ENCODE peak calls at places on chromosomes 1 and 21, in ten cellular contexts. S is body of pancreas, Q is right lobe of liver, I is K562, O is adrenal gland, E is testis, T is tibial nerve, Y is lower leg skin, B is transverse colon, R is sigmoid colon. X is an unnamed sample.

GRCh38 chr1:152505083-152505482 is 5.5 kb upstream of the LCE5A start:
- DNase-seq in S (no peak), Q (no peak), I (no peak), O (no peak), E (no peak), T (no peak), Y (no peak), B (no peak), R (no peak), X (no peak)

GRCh38 chr1:174839211-174839610 is 160.5 kb upstream of the CACYBP start:
- DNase-seq in S (no peak), Q (no peak), I (no peak), O (no peak), E (no peak), T (no peak), Y (no peak), B (no peak), R (no peak), X (no peak)

GRCh38 chr1:167440776-167441175 is 77.6 kb downstream of the CD247 start:
- DNase-seq in S (no peak), Q (no peak), I (no peak), O (no peak), E (no peak), T (no peak), Y (no peak), B (no peak), R (no peak), X (no peak)

GRCh38 chr1:9735800-9736199 is 84.3 kb downstream of the PIK3CD start:
- DNase-seq in S (no peak), Q (no peak), I (no peak), O (no peak), E (no peak), T (no peak), Y (no peak), B (no peak), R (no peak), X (no peak)

GRCh38 chr1:147794570-147794969 is 34.2 kb upstream of the GJA5 start:
- DNase-seq in S (no peak), Q (no peak), I (no peak), O (no peak), E (no peak), T (no peak), Y (no peak), B (no peak), R (no peak), X (no peak)

GRCh38 chr1:41629571-41629970 is 145.1 kb upstream of the EDN2 start:
- DNase-seq in S (no peak), Q (no peak), I (no peak), O (no peak), E (no peak), T (no peak), Y (no peak), B (no peak), R (no peak), X (no peak)

GRCh38 chr1:52635321-52636089 is 2.5 kb downstream of the SHISAL2A start:
- DNase-seq in S (no peak), Q (no peak), I (no peak), O (no peak), E (no peak), T (no peak), Y (no peak), B (no peak), R (no peak), X (no peak)

GRCh38 chr1:186763107-186763506 is 65.6 kb upstream of the PLA2G4A start:
- DNase-seq in S (no peak), Q (no peak), I (no peak), O (no peak), E (no peak), T (no peak), Y (no peak), B (no peak), R (no peak), X (peak)

GRCh38 chr1:26582053-26582835 is 52.7 kb downstream of the RPS6KA1 start:
- DNase-seq in S (no peak), Q (no peak), I (no peak), O (no peak), E (no peak), T (no peak), Y (no peak), B (no peak), R (no peak), X (no peak)

GRCh38 chr1:172764378-172764777 is 105.5 kb downstream of the FASLG start:
- DNase-seq in S (no peak), Q (no peak), I (no peak), O (no peak), E (no peak), T (no peak), Y (no peak), B (no peak), R (no peak), X (no peak)

GRCh38 chr1:160707171-160708109 is 4.2 kb downstream of the CD48 start:
- DNase-seq in S (no peak), Q (no peak), I (no peak), O (no peak), E (no peak), T (no peak), Y (no peak), B (no peak), R (no peak), X (no peak)

GRCh38 chr1:160708118-160708517 is 3.5 kb downstream of the CD48 start:
- DNase-seq in S (no peak), Q (no peak), I (no peak), O (no peak), E (no peak), T (no peak), Y (no peak), B (no peak), R (no peak), X (no peak)

GRCh38 chr1:160710531-160711252 is 930 bp downstream of the CD48 start:
- DNase-seq in S (no peak), Q (no peak), I (no peak), O (no peak), E (no peak), T (no peak), Y (no peak), B (no peak), R (no peak), X (no peak)

GRCh38 chr1:160709715-160710114 is 1.9 kb downstream of the CD48 start:
- DNase-seq in S (no peak), Q (no peak), I (no peak), O (no peak), E (no peak), T (no peak), Y (no peak), B (no peak), R (no peak), X (no peak)

DNA sequence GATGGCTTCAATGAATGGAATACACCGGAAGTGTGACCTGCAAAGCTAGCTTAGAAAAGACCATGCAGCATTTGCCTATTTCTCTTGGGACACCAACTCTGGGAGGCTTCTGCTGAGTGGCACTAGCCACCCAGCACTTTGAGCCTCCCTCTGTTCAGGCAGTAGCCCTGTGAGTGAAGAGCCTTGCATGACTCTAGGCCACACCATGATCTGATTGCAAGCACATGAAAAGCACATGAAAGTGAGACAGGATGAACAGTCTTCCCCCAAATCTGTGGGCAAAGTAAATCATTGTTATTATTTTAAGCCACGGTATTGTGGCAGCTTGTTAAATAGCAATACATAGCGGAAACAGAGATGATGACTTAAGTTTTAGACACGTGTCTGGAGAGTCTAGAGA is 2.8 kb downstream of the CD48 start:
- DNase-seq in S (no peak), Q (no peak), I (no peak), O (no peak), E (no peak), T (no peak), Y (no peak), B (no peak), R (no peak), X (no peak)
- TF ChIP-seq POLR2A in S (no peak), Q (no peak), I (no peak), O (no peak), E (no peak), T (no peak), Y (no peak), B (no peak), R (no peak), X (no peak)

DNA sequence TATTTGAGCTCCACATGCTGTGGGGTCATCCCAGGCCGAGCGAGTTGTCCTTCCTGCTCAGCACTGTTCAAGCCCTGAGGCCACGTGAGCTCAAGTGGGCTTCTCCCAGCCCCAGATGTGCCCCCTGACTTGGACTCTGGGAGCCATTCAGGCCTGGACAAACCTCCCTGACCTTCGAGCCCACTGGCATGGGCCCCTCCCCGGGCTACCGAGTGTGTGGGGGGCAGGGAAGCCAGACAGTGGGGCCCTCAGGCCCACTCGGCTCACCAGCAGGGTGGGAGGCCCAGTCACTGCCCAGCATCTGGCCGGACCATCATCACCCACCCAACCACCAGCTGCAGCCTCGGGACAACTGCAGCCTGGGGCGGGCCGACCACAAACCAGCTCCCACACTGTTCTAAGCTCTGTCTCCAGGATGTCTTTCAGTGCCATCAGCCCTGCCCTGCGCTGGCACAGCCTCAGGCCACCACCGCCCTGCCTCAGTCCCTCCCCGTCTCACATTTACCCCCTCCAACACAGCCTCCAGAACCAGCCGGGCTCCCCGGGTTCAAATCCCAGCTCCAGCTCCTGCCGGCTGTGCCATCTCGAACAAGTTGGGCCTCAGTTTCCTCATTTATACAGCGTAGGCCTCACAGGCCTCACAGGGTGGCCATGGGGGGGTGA is 20.9 kb upstream of the PLEKHG5 start:
- DNase-seq in S (no peak), Q (no peak), I (no peak), O (no peak), E (no peak), T (no peak), Y (no peak), B (no peak), R (no peak), X (no peak)
- TF ChIP-seq CTCF in S (no peak), Q (no peak), I (no peak), O (no peak), E (no peak), T (no peak), Y (no peak), B (no peak), R (no peak), X (no peak)

GRCh38 chr21:39025198-39025597 is 158.1 kb downstream of the PSMG1 start:
- DNase-seq in S (no peak), Q (no peak), I (no peak), O (no peak), E (no peak), T (no peak), Y (no peak), B (no peak), R (peak), X (no peak)

GRCh38 chr21:39021475-39021832 is 161.8 kb downstream of the PSMG1 start:
- DNase-seq in S (no peak), Q (no peak), I (no peak), O (no peak), E (no peak), T (no peak), Y (no peak), B (no peak), R (no peak), X (no peak)

GRCh38 chr21:39022035-39022900 is 161.0 kb downstream of the PSMG1 start:
- DNase-seq in S (no peak), Q (no peak), I (no peak), O (no peak), E (no peak), T (no peak), Y (no peak), B (no peak), R (peak), X (no peak)

GRCh38 chr21:39024538-39024937 is 158.7 kb downstream of the PSMG1 start:
- DNase-seq in S (no peak), Q (no peak), I (no peak), O (no peak), E (no peak), T (no peak), Y (no peak), B (no peak), R (peak), X (no peak)

GRCh38 chr21:39022901-39023693 is 160.2 kb downstream of the PSMG1 start:
- DNase-seq in S (peak), Q (peak), I (no peak), O (peak), E (peak), T (peak), Y (no peak), B (no peak), R (peak), X (no peak)
- TF ChIP-seq POLR2A in S (no peak), Q (no peak), I (no peak), O (no peak), E (no peak), T (no peak), Y (no peak), B (no peak), R (no peak), X (no peak)

GRCh38 chr21:42520628-42521253 is 7.1 kb downstream of the SLC37A1 start:
- DNase-seq in S (no peak), Q (no peak), I (peak), O (no peak), E (no peak), T (no peak), Y (no peak), B (no peak), R (peak), X (no peak)
- TF ChIP-seq CTCF in S (no peak), Q (no peak), I (peak), O (no peak), E (no peak), T (no peak), Y (no peak), B (no peak), R (no peak), X (no peak)

GRCh38 chr1:32612189-32612881 is 38.0 kb downstream of the ZBTB8OS start:
- DNase-seq in S (peak), Q (peak), I (peak), O (peak), E (peak), T (peak), Y (peak), B (peak), R (peak), X (peak)
- TF ChIP-seq POLR2A in S (peak), Q (peak), I (no peak), O (peak), E (no peak), T (no peak), Y (no peak), B (peak), R (peak), X (peak)

X was measured in A549.